ENCODE peak calls at places on chromosomes 11 and 22, in six cellular contexts. One of them, this sample, is unnamed.

GRCh38 chr11:69249641-69250502 is 44.1 kb upstream of the MYEOV start:
- DNase-seq in suprapubic skin: peak; percentile 78
- DNase-seq in lower lobe of right lung: peak; percentile 75
- DNase-seq in colonic mucosa: no peak
- DNase-seq in mammary epithelial cell: no peak
- DNase-seq in astrocyte: peak; percentile 67
- DNase-seq in this sample: peak; percentile 47

GRCh38 chr11:17430616-17431015 is 42.2 kb upstream of the KCNJ11 start:
- DNase-seq in suprapubic skin: no peak
- DNase-seq in lower lobe of right lung: no peak
- DNase-seq in colonic mucosa: no peak
- DNase-seq in mammary epithelial cell: no peak
- DNase-seq in astrocyte: no peak
- DNase-seq in this sample: no peak

GRCh38 chr22:16917144-16918003 is 90.6 kb downstream of the GAB4 start:
- DNase-seq in suprapubic skin: no peak
- DNase-seq in lower lobe of right lung: peak; percentile 64
- DNase-seq in colonic mucosa: peak; percentile 50
- DNase-seq in mammary epithelial cell: peak; percentile 31
- DNase-seq in astrocyte: no peak
- DNase-seq in this sample: peak; percentile 29

GRCh38 chr11:2582436-2582931 is 117.3 kb downstream of the KCNQ1OT1 start:
- DNase-seq in suprapubic skin: no peak
- DNase-seq in lower lobe of right lung: peak; percentile 37
- DNase-seq in colonic mucosa: no peak
- DNase-seq in mammary epithelial cell: no peak
- DNase-seq in astrocyte: no peak
- DNase-seq in this sample: no peak

GRCh38 chr11:61577383-61578118 is 3.3 kb downstream of the SYT7 start:
- DNase-seq in suprapubic skin: no peak
- DNase-seq in lower lobe of right lung: no peak
- DNase-seq in colonic mucosa: no peak
- DNase-seq in mammary epithelial cell: no peak
- DNase-seq in astrocyte: no peak
- DNase-seq in this sample: no peak

GRCh38 chr22:27802389-27803079 is 978 bp upstream of the MN1 start:
- DNase-seq in suprapubic skin: no peak
- DNase-seq in lower lobe of right lung: no peak
- DNase-seq in colonic mucosa: no peak
- DNase-seq in mammary epithelial cell: no peak
- DNase-seq in astrocyte: no peak
- DNase-seq in this sample: no peak

GRCh38 chr11:11769362-11769761 is 72.4 kb upstream of the USP47 start:
- DNase-seq in suprapubic skin: no peak
- DNase-seq in lower lobe of right lung: no peak
- DNase-seq in colonic mucosa: no peak
- DNase-seq in mammary epithelial cell: no peak
- DNase-seq in astrocyte: no peak
- DNase-seq in this sample: no peak

GRCh38 chr11:6635082-6635932 is 16.1 kb upstream of the TPP1 start:
- DNase-seq in suprapubic skin: no peak
- DNase-seq in lower lobe of right lung: peak; percentile 56
- DNase-seq in colonic mucosa: peak; percentile 80
- DNase-seq in mammary epithelial cell: no peak
- DNase-seq in astrocyte: no peak
- DNase-seq in this sample: no peak

GRCh38 chr11:113570906-113571305 is 95.7 kb upstream of the DRD2 start:
- DNase-seq in suprapubic skin: no peak
- DNase-seq in lower lobe of right lung: no peak
- DNase-seq in colonic mucosa: no peak
- DNase-seq in mammary epithelial cell: no peak
- DNase-seq in astrocyte: no peak
- DNase-seq in this sample: no peak

GRCh38 chr11:125271436-125272064 is 107.0 kb downstream of the PKNOX2 start:
- DNase-seq in suprapubic skin: no peak
- DNase-seq in lower lobe of right lung: no peak
- DNase-seq in colonic mucosa: no peak
- DNase-seq in mammary epithelial cell: no peak
- DNase-seq in astrocyte: no peak
- DNase-seq in this sample: no peak

GRCh38 chr11:10762185-10762584 is 11.1 kb downstream of the CTR9 start:
- DNase-seq in suprapubic skin: no peak
- DNase-seq in lower lobe of right lung: no peak
- DNase-seq in colonic mucosa: no peak
- DNase-seq in mammary epithelial cell: no peak
- DNase-seq in astrocyte: no peak
- DNase-seq in this sample: no peak

GRCh38 chr11:34916810-34917780 is 677 bp downstream of the PDHX start:
- DNase-seq in suprapubic skin: no peak
- DNase-seq in lower lobe of right lung: no peak
- DNase-seq in colonic mucosa: no peak
- DNase-seq in mammary epithelial cell: peak; percentile 3
- DNase-seq in astrocyte: no peak
- DNase-seq in this sample: peak; percentile 35

GRCh38 chr11:2086239-2087040 is 52.7 kb downstream of the IGF2 start:
- DNase-seq in suprapubic skin: peak; percentile 76
- DNase-seq in lower lobe of right lung: peak; percentile 32
- DNase-seq in colonic mucosa: no peak
- DNase-seq in mammary epithelial cell: no peak
- DNase-seq in astrocyte: no peak
- DNase-seq in this sample: no peak

GRCh38 chr22:37254867-37255233 is 10.8 kb upstream of the RAC2 start:
- DNase-seq in suprapubic skin: no peak
- DNase-seq in lower lobe of right lung: no peak
- DNase-seq in colonic mucosa: no peak
- DNase-seq in mammary epithelial cell: peak; percentile 91
- DNase-seq in astrocyte: peak; percentile 74
- DNase-seq in this sample: peak; percentile 47

GRCh38 chr11:7115775-7116174 is 27.0 kb downstream of the RBMXL2 start:
- DNase-seq in suprapubic skin: no peak
- DNase-seq in lower lobe of right lung: no peak
- DNase-seq in colonic mucosa: no peak
- DNase-seq in mammary epithelial cell: no peak
- DNase-seq in astrocyte: no peak
- DNase-seq in this sample: no peak

GRCh38 chr22:43014062-43014875 is 680 bp downstream of the PACSIN2 start:
- DNase-seq in suprapubic skin: no peak
- DNase-seq in lower lobe of right lung: peak; percentile 73
- DNase-seq in colonic mucosa: peak; percentile 69
- DNase-seq in mammary epithelial cell: no peak
- DNase-seq in astrocyte: no peak
- DNase-seq in this sample: no peak

GRCh38 chr11:34155057-34155758 is 49.8 kb downstream of the NAT10 start:
- DNase-seq in suprapubic skin: no peak
- DNase-seq in lower lobe of right lung: peak; percentile 45
- DNase-seq in colonic mucosa: no peak
- DNase-seq in mammary epithelial cell: no peak
- DNase-seq in astrocyte: no peak
- DNase-seq in this sample: no peak

GRCh38 chr11:41983458-41983857 is 524.0 kb upstream of the LRRC4C start:
- DNase-seq in suprapubic skin: no peak
- DNase-seq in lower lobe of right lung: no peak
- DNase-seq in colonic mucosa: no peak
- DNase-seq in mammary epithelial cell: peak; percentile 33
- DNase-seq in astrocyte: peak; percentile 40
- DNase-seq in this sample: no peak

GRCh38 chr11:65663634-65664200 is 1.0 kb upstream of the RELA start:
- DNase-seq in suprapubic skin: peak; percentile 88
- DNase-seq in lower lobe of right lung: peak; percentile 66
- DNase-seq in colonic mucosa: peak; percentile 74
- DNase-seq in mammary epithelial cell: peak; percentile 50
- DNase-seq in astrocyte: peak; percentile 29
- DNase-seq in this sample: no peak

GRCh38 chr22:35477911-35478582 is 62.6 kb upstream of the RASD2 start:
- DNase-seq in suprapubic skin: no peak
- DNase-seq in lower lobe of right lung: no peak
- DNase-seq in colonic mucosa: peak; percentile 93
- DNase-seq in mammary epithelial cell: no peak
- DNase-seq in astrocyte: peak; percentile 79
- DNase-seq in this sample: peak; percentile 23

GRCh38 chr11:112719736-112720525 is 241.3 kb upstream of the NCAM1 start:
- DNase-seq in suprapubic skin: no peak
- DNase-seq in lower lobe of right lung: no peak
- DNase-seq in colonic mucosa: no peak
- DNase-seq in mammary epithelial cell: no peak
- DNase-seq in astrocyte: no peak
- DNase-seq in this sample: no peak

GRCh38 chr22:48434156-48434867 is 1393.4 kb downstream of the BRD1 start:
- DNase-seq in suprapubic skin: no peak
- DNase-seq in lower lobe of right lung: no peak
- DNase-seq in colonic mucosa: no peak
- DNase-seq in mammary epithelial cell: no peak
- DNase-seq in astrocyte: no peak
- DNase-seq in this sample: no peak

GRCh38 chr22:30408388-30409101 is 11.7 kb downstream of the SEC14L2 start:
- DNase-seq in suprapubic skin: no peak
- DNase-seq in lower lobe of right lung: no peak
- DNase-seq in colonic mucosa: no peak
- DNase-seq in mammary epithelial cell: peak; percentile 93
- DNase-seq in astrocyte: peak; percentile 63
- DNase-seq in this sample: peak; percentile 61

GRCh38 chr11:121652982-121653381 is 200.2 kb upstream of the SORL1-AS1 start:
- DNase-seq in suprapubic skin: no peak
- DNase-seq in lower lobe of right lung: no peak
- DNase-seq in colonic mucosa: no peak
- DNase-seq in mammary epithelial cell: no peak
- DNase-seq in astrocyte: no peak
- DNase-seq in this sample: no peak
- H3K4me3 ChIP-seq in suprapubic skin: no peak overlapping the region
- H3K4me3 ChIP-seq in lower lobe of right lung: no peak overlapping the region
- H3K4me3 ChIP-seq in colonic mucosa: no peak overlapping the region
- H3K4me3 ChIP-seq in mammary epithelial cell: no peak overlapping the region
- H3K4me3 ChIP-seq in astrocyte: no peak overlapping the region
- H3K4me3 ChIP-seq in this sample: no peak overlapping the region

DNA sequence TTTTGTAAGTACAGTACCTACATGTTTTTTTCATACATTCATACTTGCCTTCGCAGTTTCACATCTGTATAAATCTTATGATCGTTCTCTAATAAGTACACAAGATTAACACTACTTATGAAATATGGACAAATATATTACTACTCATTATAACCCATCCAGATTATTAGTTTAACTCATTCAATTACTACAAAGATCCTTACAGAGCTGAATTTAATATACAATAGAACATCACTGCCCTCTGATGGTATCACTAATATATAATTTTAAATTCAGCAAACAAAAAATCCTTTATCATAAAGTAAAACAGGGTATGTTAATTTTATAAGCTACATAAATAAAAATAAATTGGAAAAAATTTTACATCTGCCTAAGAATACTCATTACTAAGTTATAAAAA is 7.4 kb downstream of the SVIP start:
- DNase-seq in suprapubic skin: no peak
- DNase-seq in lower lobe of right lung: no peak
- DNase-seq in colonic mucosa: no peak
- DNase-seq in mammary epithelial cell: no peak
- DNase-seq in astrocyte: no peak
- DNase-seq in this sample: no peak
- TF ChIP-seq CTCF in suprapubic skin: no peak
- TF ChIP-seq CTCF in lower lobe of right lung: no peak
- TF ChIP-seq CTCF in colonic mucosa: no peak
- TF ChIP-seq CTCF in mammary epithelial cell: no peak
- TF ChIP-seq CTCF in astrocyte: no peak
- TF ChIP-seq CTCF in this sample: no peak

GRCh38 chr11:96033054-96033453 is 109.1 kb upstream of the MTMR2 start:
- DNase-seq in suprapubic skin: no peak
- DNase-seq in lower lobe of right lung: no peak
- DNase-seq in colonic mucosa: no peak
- DNase-seq in mammary epithelial cell: no peak
- DNase-seq in astrocyte: no peak
- DNase-seq in this sample: no peak
- H3K27ac ChIP-seq in suprapubic skin: no peak overlapping the region
- H3K27ac ChIP-seq in lower lobe of right lung: no peak overlapping the region
- H3K27ac ChIP-seq in colonic mucosa: no peak overlapping the region
- H3K27ac ChIP-seq in mammary epithelial cell: no peak overlapping the region
- H3K27ac ChIP-seq in astrocyte: no peak overlapping the region
- H3K27ac ChIP-seq in this sample: no peak overlapping the region

GRCh38 chr11:87316491-87316890 is 278.8 kb downstream of the TMEM135 start:
- DNase-seq in suprapubic skin: no peak
- DNase-seq in lower lobe of right lung: no peak
- DNase-seq in colonic mucosa: no peak
- DNase-seq in mammary epithelial cell: no peak
- DNase-seq in astrocyte: no peak
- DNase-seq in this sample: no peak
- H3K4me3 ChIP-seq in suprapubic skin: no peak overlapping the region
- H3K4me3 ChIP-seq in lower lobe of right lung: no peak overlapping the region
- H3K4me3 ChIP-seq in colonic mucosa: no peak overlapping the region
- H3K4me3 ChIP-seq in mammary epithelial cell: no peak overlapping the region
- H3K4me3 ChIP-seq in astrocyte: no peak overlapping the region
- H3K4me3 ChIP-seq in this sample: no peak overlapping the region

DNA sequence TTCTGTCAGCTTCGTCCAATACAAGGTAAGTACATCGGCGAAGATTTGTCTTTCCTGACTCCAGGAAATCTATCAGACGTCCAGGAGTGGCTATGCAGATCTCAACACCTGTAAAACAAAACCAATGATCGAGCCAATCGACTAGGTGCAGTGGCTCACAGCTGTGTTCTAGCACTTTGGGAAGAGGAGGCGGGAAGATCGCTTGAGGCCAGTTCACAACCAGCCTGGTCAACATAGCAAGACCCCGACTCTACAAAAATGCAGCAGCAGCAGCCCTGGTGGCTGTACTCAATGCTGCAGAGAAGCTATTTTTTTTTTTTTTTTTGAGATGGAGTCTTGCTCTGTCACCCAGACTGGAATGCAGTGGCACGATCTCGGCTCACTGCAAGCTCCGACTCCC is 11.2 kb downstream of the DDX17 start:
- DNase-seq in suprapubic skin: no peak
- DNase-seq in lower lobe of right lung: no peak
- DNase-seq in colonic mucosa: no peak
- DNase-seq in mammary epithelial cell: no peak
- DNase-seq in astrocyte: no peak
- DNase-seq in this sample: peak; percentile 10
- TF ChIP-seq CTCF in suprapubic skin: no peak
- TF ChIP-seq CTCF in lower lobe of right lung: no peak
- TF ChIP-seq CTCF in colonic mucosa: no peak
- TF ChIP-seq CTCF in mammary epithelial cell: no peak
- TF ChIP-seq CTCF in astrocyte: no peak
- TF ChIP-seq CTCF in this sample: peak; percentile 39

DNA sequence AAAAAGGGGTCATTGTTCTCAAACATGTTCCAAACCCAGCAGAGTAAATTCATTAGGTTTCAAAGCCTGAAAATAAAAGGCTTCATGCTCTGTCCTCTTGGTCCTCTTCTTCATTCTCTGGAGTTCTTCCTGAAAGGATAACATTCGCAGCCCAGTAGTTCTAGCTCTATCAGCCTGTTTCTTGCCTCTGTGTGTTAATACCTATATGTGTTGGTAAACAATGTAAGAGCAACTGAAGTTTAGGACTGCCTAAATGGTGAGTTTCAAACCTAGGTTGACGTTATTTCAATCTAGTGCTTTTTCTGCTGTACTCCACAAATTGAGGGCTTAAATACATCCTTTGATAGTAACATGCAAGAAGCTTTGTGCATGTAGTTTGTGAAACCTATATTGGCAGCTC is 9.4 kb downstream of the AASDHPPT start:
- DNase-seq in suprapubic skin: no peak
- DNase-seq in lower lobe of right lung: no peak
- DNase-seq in colonic mucosa: no peak
- DNase-seq in mammary epithelial cell: no peak
- DNase-seq in astrocyte: no peak
- DNase-seq in this sample: no peak
- H3K27ac ChIP-seq in suprapubic skin: no peak overlapping the region
- H3K27ac ChIP-seq in lower lobe of right lung: no peak overlapping the region
- H3K27ac ChIP-seq in colonic mucosa: no peak overlapping the region
- H3K27ac ChIP-seq in mammary epithelial cell: no peak overlapping the region
- H3K27ac ChIP-seq in astrocyte: no peak overlapping the region
- H3K27ac ChIP-seq in this sample: peak overlapping the region; percentile 2

This sample was measured in brain microvascular endothelial cell.